ENCODE peak calls at places on chromosome 1, in eight cellular contexts. M is activated CD4-positive, alpha-beta T cell treated with anti-CD3 and anti-CD28 coated beads for 48 hours; I is stimulated activated CD4-positive, alpha-beta T cell treated with anti-CD3 and anti-CD28 coated beads, Interleukin-2, amount 100 ng/mL, for 24 hours; J is HCEC 1CT; T is HL-60; N is left cardiac atrium; O is activated CD8-positive, alpha-beta memory T cell treated with anti-CD3 and anti-CD28 coated beads for 48 hours; Y is NCI-H1092. P is an unnamed sample.

GRCh38 chr1:162538815-162539431 is 22.6 kb upstream of the UAP1 start:
- DNase-seq in M (peak; percentile 16), I (no peak), J (peak; percentile 95), T (no peak), N (no peak), O (no peak), Y (no peak), P (no peak)

GRCh38 chr1:226662704-226663326 is 76.3 kb downstream of the ITPKB start:
- DNase-seq in M (peak; percentile 88), I (peak; percentile 84), J (peak; percentile 90), T (peak; percentile 87), N (peak; percentile 77), O (peak; percentile 67), Y (no peak), P (no peak)

GRCh38 chr1:30688920-30689794 is 34.2 kb downstream of the MATN1 start:
- DNase-seq in M (no peak), I (no peak), J (no peak), T (no peak), N (no peak), O (no peak), Y (no peak), P (no peak)

GRCh38 chr1:63662056-63662836 is 69.0 kb downstream of the PGM1 start:
- DNase-seq in M (peak; percentile 9), I (no peak), J (peak; percentile 78), T (no peak), N (no peak), O (no peak), Y (no peak), P (no peak)

GRCh38 chr1:19203440-19203839 is 6.6 kb downstream of the UBR4 start:
- DNase-seq in M (no peak), I (no peak), J (peak; percentile 71), T (no peak), N (no peak), O (no peak), Y (no peak), P (no peak)

GRCh38 chr1:107016376-107016978 is 40.0 kb upstream of the PRMT6 start:
- DNase-seq in M (no peak), I (no peak), J (peak; percentile 44), T (no peak), N (no peak), O (no peak), Y (no peak), P (no peak)

GRCh38 chr1:6666696-6667095 is 34.9 kb downstream of the DNAJC11 start:
- DNase-seq in M (no peak), I (no peak), J (no peak), T (no peak), N (no peak), O (no peak), Y (no peak), P (no peak)

GRCh38 chr1:61055110-61055614 is 27.2 kb upstream of the NFIA start:
- DNase-seq in M (no peak), I (no peak), J (no peak), T (no peak), N (no peak), O (no peak), Y (no peak), P (no peak)

GRCh38 chr1:78370779-78371482 is 119.8 kb upstream of the PTGFR start:
- DNase-seq in M (no peak), I (no peak), J (peak; percentile 91), T (no peak), N (no peak), O (no peak), Y (no peak), P (no peak)

GRCh38 chr1:223289621-223290020 is 74.4 kb downstream of the SUSD4 start:
- DNase-seq in M (no peak), I (no peak), J (no peak), T (peak; percentile 12), N (no peak), O (no peak), Y (no peak), P (no peak)

GRCh38 chr1:170498896-170499295 is 33.1 kb upstream of the GORAB start:
- DNase-seq in M (no peak), I (no peak), J (no peak), T (no peak), N (no peak), O (no peak), Y (no peak), P (no peak)

GRCh38 chr1:113314600-113314999 is 75.7 kb upstream of the MAGI3 start:
- DNase-seq in M (no peak), I (no peak), J (no peak), T (no peak), N (no peak), O (no peak), Y (no peak), P (no peak)

GRCh38 chr1:11507309-11507708 is 28.4 kb downstream of the DISP3 start:
- DNase-seq in M (no peak), I (no peak), J (no peak), T (no peak), N (no peak), O (no peak), Y (no peak), P (no peak)

GRCh38 chr1:22639286-22639685 is 2.9 kb downstream of the C1QA start:
- DNase-seq in M (no peak), I (no peak), J (peak; percentile 59), T (no peak), N (no peak), O (no peak), Y (no peak), P (peak; percentile 21)

GRCh38 chr1:178192686-178193085 is 98.8 kb downstream of the RASAL2 start:
- DNase-seq in M (no peak), I (no peak), J (peak; percentile 78), T (peak; percentile 47), N (peak; percentile 43), O (no peak), Y (no peak), P (no peak)

GRCh38 chr1:109667452-109668122 is at the start of gene GSTM2:
- DNase-seq in M (peak; percentile 91), I (peak; percentile 87), J (peak; percentile 77), T (no peak), N (peak; percentile 95), O (peak; percentile 56), Y (peak; percentile 41), P (peak; percentile 76)

GRCh38 chr1:197481101-197481500 is 213.0 kb downstream of the CRB1 start:
- DNase-seq in M (peak; percentile 4), I (no peak), J (peak; percentile 39), T (no peak), N (no peak), O (no peak), Y (no peak), P (no peak)